ENCODE peak calls at places on chromosomes 6 and 20, in four cellular contexts. Z is HCT116, G is SK-N-SH, R is HepG2. B is an unnamed sample.

GRCh38 chr6:41222513-41222912 is 5.6 kb upstream of the TREML4 start:
- DNase-seq in R (no peak), G (no peak), Z (no peak), B (no peak)

GRCh38 chr6:83221886-83222479 is 28.8 kb downstream of the RWDD2A start:
- DNase-seq in Z (peak), R (peak), G (peak), B (no peak)

GRCh38 chr6:152110878-152111820 is 303.7 kb downstream of the ESR1 start:
- DNase-seq in Z (no peak), R (no peak), G (peak), B (no peak)

GRCh38 chr6:24194968-24195700 is 69.1 kb downstream of the NRSN1 start:
- DNase-seq in R (peak), Z (no peak), G (no peak), B (no peak)

GRCh38 chr6:20559924-20560551 is 25.8 kb downstream of the CDKAL1 start:
- DNase-seq in G (peak), Z (no peak), R (no peak), B (no peak)

GRCh38 chr6:75084872-75085381 is 120.9 kb downstream of the COL12A1 start:
- DNase-seq in G (no peak), Z (no peak), R (peak), B (no peak)

GRCh38 chr20:58850693-58851174 is at the start of gene GNAS-AS1:
- DNase-seq in R (no peak), G (peak), Z (no peak), B (peak)

GRCh38 chr6:56573142-56573541 is 69.5 kb downstream of the DST start:
- DNase-seq in R (no peak), G (peak), Z (no peak), B (no peak)

GRCh38 chr6:142771162-142771561 is 173.8 kb downstream of the HIVEP2 start:
- DNase-seq in Z (no peak), R (no peak), G (no peak), B (no peak)

GRCh38 chr20:4809707-4810106 is 88.0 kb downstream of the PRND start:
- DNase-seq in G (no peak), R (no peak), Z (no peak), B (no peak)

GRCh38 chr6:144840619-144841018 is 555.5 kb downstream of the UTRN start:
- DNase-seq in Z (no peak), R (no peak), G (no peak), B (no peak)

GRCh38 chr20:15188415-15188814 is 851.0 kb upstream of the FLRT3 start:
- DNase-seq in G (no peak), Z (no peak), R (no peak), B (no peak)

GRCh38 chr20:15191082-15191723 is 853.8 kb upstream of the FLRT3 start:
- DNase-seq in G (no peak), R (no peak), Z (no peak), B (no peak)

GRCh38 chr20:15187612-15188011 is 850.2 kb upstream of the FLRT3 start:
- DNase-seq in R (no peak), G (no peak), Z (no peak), B (no peak)

GRCh38 chr20:15185322-15185721 is 847.9 kb upstream of the FLRT3 start:
- DNase-seq in Z (no peak), R (no peak), G (no peak), B (no peak)

GRCh38 chr20:15185913-15186312 is 848.5 kb upstream of the FLRT3 start:
- DNase-seq in Z (no peak), R (peak), G (no peak), B (no peak)
- TF ChIP-seq ELF1 in Z (no peak), R (no peak), G (no peak), B (no peak)

GRCh38 chr6:43436577-43437282 is 9.4 kb downstream of the ABCC10 start:
- DNase-seq in G (no peak), R (peak), Z (no peak), B (peak)
- TF ChIP-seq ELF1 in G (no peak), R (peak), Z (no peak), B (no peak)

DNA sequence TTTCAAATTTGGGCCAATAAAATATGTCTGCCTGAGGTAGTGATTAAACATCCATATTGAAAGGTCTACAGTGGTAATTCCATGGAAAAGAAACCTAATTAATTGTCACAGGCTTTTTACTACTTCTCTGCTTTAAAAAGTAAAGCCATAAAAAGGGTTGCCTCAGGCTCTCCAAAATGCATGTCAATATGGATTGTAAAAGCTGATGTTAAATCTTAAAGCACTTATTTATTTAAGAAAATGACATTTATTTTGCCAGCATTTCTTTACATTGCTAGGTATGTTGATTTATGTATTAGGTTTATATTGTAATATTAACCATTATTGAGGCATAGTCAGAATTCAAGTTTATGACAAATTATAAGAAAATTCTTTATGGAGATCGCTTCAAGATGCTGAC is 133.2 kb downstream of the OPN5 start:
- DNase-seq in Z (no peak), G (no peak), R (no peak), B (no peak)
- TF ChIP-seq ELF1 in Z (no peak), G (no peak), R (no peak), B (no peak)

DNA sequence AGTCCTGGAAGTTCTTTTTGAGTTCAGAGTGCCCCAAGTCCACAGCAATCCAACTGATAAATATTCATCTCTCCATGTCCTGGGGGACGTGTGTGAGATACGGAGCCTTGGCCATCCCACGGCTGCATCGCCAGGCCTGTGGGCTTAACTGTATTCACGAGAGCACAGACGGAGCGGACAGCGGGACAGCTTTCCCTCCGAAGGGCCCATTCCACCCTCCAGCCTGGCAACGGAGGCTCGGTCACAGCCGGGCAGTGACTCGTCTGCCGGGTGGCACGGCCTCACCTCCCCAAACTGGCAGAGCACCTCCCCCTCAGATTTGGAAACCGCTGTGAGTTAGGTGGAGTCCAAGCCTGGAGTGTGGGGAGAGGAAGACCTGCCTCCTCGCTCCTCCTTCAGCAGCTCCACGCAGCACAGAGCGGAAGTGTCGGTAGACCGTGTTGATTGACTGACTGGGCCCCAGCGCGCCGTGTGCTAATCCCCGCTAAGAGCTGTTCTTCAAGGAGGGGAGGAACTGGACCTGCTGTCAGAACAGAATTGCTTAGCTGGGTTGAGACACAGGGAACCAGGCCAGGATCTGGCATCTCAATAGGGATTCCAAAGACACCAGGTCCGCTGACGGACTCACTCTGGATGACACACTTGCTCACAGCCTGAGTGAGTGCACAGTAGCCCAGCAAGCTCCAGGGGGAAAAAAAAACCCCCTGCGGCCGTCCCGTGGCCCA is 10.9 kb downstream of the FOXF2 start:
- DNase-seq in G (no peak), Z (no peak), R (no peak), B (no peak)
- TF ChIP-seq ELF1 in G (no peak), Z (no peak), R (no peak), B (no peak)

GRCh38 chr20:45592574-45593189 is 13.6 kb upstream of the WFDC8 start:
- DNase-seq in Z (peak), G (peak), R (peak), B (peak)
- TF ChIP-seq ELF1 in Z (no peak), G (no peak), R (no peak), B (no peak)

GRCh38 chr20:35615667-35616464 is at the start of gene SPAG4:
- DNase-seq in G (peak), R (no peak), Z (no peak), B (peak)
- TF ChIP-seq ELF1 in G (no peak), R (peak), Z (no peak), B (no peak)

DNA sequence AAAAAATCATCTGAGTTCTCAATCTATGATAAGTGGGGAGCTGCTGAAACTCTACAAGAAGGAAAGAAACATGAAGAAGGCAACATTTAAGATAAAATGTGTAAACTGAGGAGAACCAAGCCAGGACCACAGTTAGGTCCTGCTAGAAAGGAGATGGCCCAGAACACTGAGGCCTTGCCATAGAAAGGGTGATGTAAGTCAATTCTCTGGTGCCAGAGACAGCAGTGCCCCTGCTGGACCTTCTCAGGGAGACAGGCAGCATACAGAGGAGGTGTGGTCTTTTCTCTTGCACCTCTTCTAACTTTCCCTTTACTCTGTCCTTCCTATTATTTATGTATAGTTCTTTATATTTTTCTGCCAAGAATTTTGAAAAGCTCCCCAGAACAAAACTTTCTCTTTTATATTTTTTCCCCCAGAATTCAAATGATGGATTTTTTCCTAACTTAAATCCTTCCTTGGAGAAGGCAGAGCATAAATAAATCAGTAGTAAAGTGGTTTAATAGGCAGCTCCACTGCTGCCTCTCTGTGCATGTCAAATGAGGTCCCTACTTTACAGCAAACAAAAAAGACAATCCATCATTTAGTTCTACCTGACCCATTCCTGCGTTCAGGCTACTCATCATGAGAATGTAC is 9.0 kb downstream of the UQCC2 start:
- DNase-seq in R (peak), G (peak), Z (peak), B (peak)
- TF ChIP-seq ELF1 in R (no peak), G (no peak), Z (no peak), B (no peak)

B was measured in K562.